ENCODE peak calls at places on chromosomes 13 and 19, in five cellular contexts. G is fibroblast of the aortic adventitia, J is AG09309, B is AG04450, O is AG04449. R is an unnamed sample.

GRCh38 chr19:18108897-18109296 is 11.3 kb downstream of the MAST3 start:
- DNase-seq in G (no peak), J (no peak), B (no peak), O (no peak), R (no peak)

GRCh38 chr19:21751379-21751778 is 16.0 kb downstream of the ZNF100 start:
- DNase-seq in G (peak), J (peak), B (no peak), O (peak), R (peak)

GRCh38 chr13:41802684-41803554 is 158.0 kb downstream of the VWA8 start:
- DNase-seq in G (peak), J (peak), B (peak), O (peak), R (peak)

GRCh38 chr13:74287672-74288169 is 153.5 kb upstream of the KLF12 start:
- DNase-seq in G (peak), J (no peak), B (peak), O (no peak), R (peak)

GRCh38 chr13:75685239-75685697 is 49.1 kb downstream of the LMO7 start:
- DNase-seq in G (peak), J (peak), B (peak), O (peak), R (peak)

GRCh38 chr13:26881154-26881553 is 120.6 kb upstream of the GPR12 start:
- DNase-seq in G (peak), J (no peak), B (peak), O (peak), R (no peak)

GRCh38 chr13:114065926-114066774 is 66.3 kb downstream of the RASA3 start:
- DNase-seq in G (no peak), J (no peak), B (no peak), O (no peak), R (peak)

GRCh38 chr13:33249066-33249465 is 36.5 kb downstream of the STARD13 start:
- DNase-seq in G (peak), J (no peak), B (no peak), O (no peak), R (peak)

GRCh38 chr19:17948474-17948966 is 15.7 kb downstream of the CCDC124 start:
- DNase-seq in G (no peak), J (no peak), B (no peak), O (no peak), R (no peak)

GRCh38 chr13:114235697-114236096 is 1.0 kb downstream of the CDC16 start:
- DNase-seq in G (no peak), J (no peak), B (no peak), O (no peak), R (no peak)

GRCh38 chr19:2039082-2039958 is 11.7 kb downstream of the MKNK2 start:
- DNase-seq in G (no peak), J (no peak), B (no peak), O (no peak), R (no peak)

GRCh38 chr19:30066781-30067759 is 125.0 kb downstream of the URI1 start:
- DNase-seq in G (no peak), J (no peak), B (no peak), O (no peak), R (no peak)

GRCh38 chr19:32708457-32708856 is 11.1 kb upstream of the TDRD12 start:
- DNase-seq in G (no peak), J (no peak), B (no peak), O (no peak), R (no peak)

GRCh38 chr13:109256866-109257760 is 529.3 kb downstream of the IRS2 start:
- DNase-seq in G (peak), J (peak), B (peak), O (peak), R (peak)

GRCh38 chr13:49649963-49650312 is 21.6 kb downstream of the ARL11 start:
- DNase-seq in G (no peak), J (no peak), B (no peak), O (no peak), R (no peak)

GRCh38 chr13:106835477-106835876 is 267.5 kb upstream of the ARGLU1 start:
- DNase-seq in G (no peak), J (no peak), B (no peak), O (no peak), R (no peak)

GRCh38 chr19:29371766-29372415 is 153.9 kb upstream of the VSTM2B start:
- DNase-seq in G (no peak), J (no peak), B (no peak), O (no peak), R (no peak)

GRCh38 chr13:43663474-43664090 is 123.2 kb downstream of the ENOX1 start:
- DNase-seq in G (peak), J (no peak), B (peak), O (peak), R (peak)

GRCh38 chr13:39273953-39274352 is 235.7 kb downstream of the NHLRC3 start:
- DNase-seq in G (peak), J (no peak), B (no peak), O (no peak), R (no peak)

GRCh38 chr19:10651821-10652220 is 2.3 kb upstream of the ILF3 start:
- DNase-seq in G (no peak), J (no peak), B (no peak), O (no peak), R (no peak)

GRCh38 chr19:10291554-10292205 is 1.9 kb downstream of the ICAM5 start:
- DNase-seq in G (no peak), J (no peak), B (no peak), O (no peak), R (no peak)

GRCh38 chr13:109737046-109737573 is 49.3 kb downstream of the IRS2 start:
- DNase-seq in G (no peak), J (no peak), B (no peak), O (no peak), R (no peak)

GRCh38 chr13:71751074-71751473 is 115.9 kb downstream of the DACH1 start:
- DNase-seq in G (no peak), J (no peak), B (no peak), O (no peak), R (no peak)

GRCh38 chr13:43232144-43232840 is 208.9 kb downstream of the DNAJC15 start:
- DNase-seq in G (peak), J (no peak), B (no peak), O (no peak), R (peak)

GRCh38 chr13:95921485-95921884 is 131.7 kb downstream of the UGGT2 start:
- DNase-seq in G (no peak), J (no peak), B (no peak), O (peak), R (no peak)

GRCh38 chr19:15517778-15518177 is 9.5 kb downstream of the CYP4F22 start:
- DNase-seq in G (no peak), J (no peak), B (no peak), O (no peak), R (no peak)

GRCh38 chr19:39768811-39769210 is 9.8 kb upstream of the LEUTX start:
- DNase-seq in G (no peak), J (no peak), B (no peak), O (no peak), R (no peak)
- TF ChIP-seq CTCF in G (no peak), J (no peak), B (no peak), O (no peak), R (no peak)

DNA sequence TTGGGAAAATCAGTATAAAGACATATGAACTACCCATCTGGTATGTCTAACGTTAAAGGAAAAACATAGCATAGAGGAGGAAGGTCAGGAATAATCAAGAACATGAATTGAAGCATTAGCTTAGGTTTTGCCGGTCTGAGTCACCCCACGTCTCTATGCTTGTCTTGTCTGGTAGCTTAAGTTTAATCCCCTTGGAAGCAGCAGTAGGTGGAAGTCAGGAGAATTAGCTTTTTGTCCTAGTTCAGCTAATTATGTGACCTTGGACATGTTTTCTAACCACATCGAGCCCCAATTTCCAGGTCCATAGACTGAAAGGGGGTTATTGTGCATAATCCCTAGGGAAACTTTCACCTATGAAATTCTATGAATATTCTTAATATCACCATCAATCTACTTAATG is 304.6 kb upstream of the MAB21L1 start:
- DNase-seq in G (no peak), J (no peak), B (no peak), O (no peak), R (no peak)
- H3K4me3 ChIP-seq in G (no peak), J (no peak), B (no peak), O (no peak), R (no peak)

GRCh38 chr19:39533791-39534190 is 1.1 kb upstream of the EID2B start:
- DNase-seq in G (no peak), J (no peak), B (no peak), O (no peak), R (no peak)

GRCh38 chr19:39531834-39532232 is 819 bp downstream of the EID2B start:
- DNase-seq in G (peak), J (no peak), B (no peak), O (no peak), R (no peak)

GRCh38 chr19:39532233-39533002 is at the start of gene EID2B:
- DNase-seq in G (peak), J (peak), B (peak), O (peak), R (peak)

DNA sequence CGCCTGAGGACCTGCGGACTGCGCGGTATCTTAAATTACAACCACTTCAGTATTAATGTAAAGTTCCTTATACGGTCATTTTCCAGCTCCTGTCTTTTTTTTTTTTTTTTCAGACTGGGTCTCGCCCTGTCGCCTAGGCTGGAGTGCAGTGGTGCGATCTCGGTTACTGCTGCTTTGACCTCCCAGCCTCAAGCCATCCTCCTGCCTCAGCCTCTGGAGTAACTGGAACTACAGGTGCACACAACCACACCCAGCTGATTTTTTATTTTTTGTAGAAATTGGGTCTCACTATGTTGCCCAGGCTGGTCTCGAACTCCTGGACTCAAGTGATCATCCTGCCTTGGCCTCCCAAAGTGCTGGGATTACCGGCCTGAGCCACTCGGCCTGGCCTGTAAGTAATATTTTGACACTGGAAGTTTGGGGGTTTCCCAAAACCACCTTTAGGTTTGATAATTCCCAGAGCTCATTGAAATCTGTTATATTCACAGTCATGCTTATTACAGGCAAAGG is 406 bp upstream of the EID2B start:
- DNase-seq in G (no peak), J (no peak), B (no peak), O (no peak), R (no peak)
- TF ChIP-seq CTCF in G (no peak), J (no peak), B (no peak), O (no peak), R (no peak)

DNA sequence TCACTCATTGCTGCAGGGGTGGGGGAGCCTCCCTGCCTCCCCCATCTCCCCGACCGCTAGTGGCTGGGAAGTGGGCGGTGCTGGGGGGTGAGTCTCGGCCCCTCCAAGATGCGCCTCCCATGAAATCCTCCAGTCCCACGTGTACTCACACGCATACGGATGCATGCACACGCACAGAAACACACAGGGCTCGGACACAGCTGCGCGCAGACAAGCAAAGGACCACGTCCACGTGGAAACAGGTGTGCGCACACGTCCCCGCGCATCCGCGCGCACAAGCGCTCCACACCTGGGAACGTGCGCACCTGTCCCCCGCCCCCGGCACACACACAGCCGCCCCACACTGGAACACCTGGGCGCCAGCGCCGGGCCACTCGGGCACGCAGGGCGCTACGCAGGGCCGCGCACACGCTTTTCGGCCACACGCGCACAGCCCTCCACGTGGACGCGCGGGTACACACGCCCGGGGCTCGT is 680 bp downstream of the MATK start:
- DNase-seq in G (no peak), J (no peak), B (no peak), O (no peak), R (peak)
- H3K4me3 ChIP-seq in G (no peak), J (no peak), B (no peak), O (no peak), R (no peak)

R was measured in foreskin fibroblast.